ENCODE peak calls at places on chromosomes 16 and 17, in six cellular contexts. M, R, I, L, Q and Z are unnamed samples.

GRCh38 chr17:44911133-44912001 is 3.9 kb downstream of the GFAP start:
- DNase-seq in Q (peak), R (peak), L (no peak), M (no peak), I (peak), Z (no peak)

GRCh38 chr16:49788936-49789335 is 67.0 kb downstream of the ZNF423 start:
- DNase-seq in L (no peak), M (no peak), Q (no peak), I (no peak), R (no peak), Z (no peak)

GRCh38 chr17:40623419-40624217 is 24.0 kb downstream of the SMARCE1 start:
- DNase-seq in I (peak), M (no peak), Q (no peak), R (no peak), L (no peak), Z (no peak)

GRCh38 chr16:2239231-2239675 is 3.0 kb downstream of the DNASE1L2 start:
- DNase-seq in M (no peak), R (no peak), I (no peak), Q (no peak), L (no peak), Z (no peak)

GRCh38 chr16:62700456-62701280 is 664.4 kb upstream of the CDH8 start:
- DNase-seq in L (no peak), R (no peak), I (no peak), Q (no peak), M (no peak), Z (no peak)

GRCh38 chr17:8188408-8188839 is 1.6 kb downstream of the BORCS6 start:
- DNase-seq in I (no peak), L (no peak), R (peak), Q (peak), M (no peak), Z (no peak)

GRCh38 chr16:17757808-17758207 is 287.0 kb upstream of the XYLT1 start:
- DNase-seq in L (no peak), R (no peak), I (no peak), M (no peak), Q (peak), Z (no peak)

GRCh38 chr16:67658849-67659674 is 998 bp downstream of the ACD start:
- DNase-seq in M (no peak), L (no peak), Q (no peak), R (no peak), I (no peak), Z (no peak)

GRCh38 chr17:31254654-31255053 is 42.4 kb downstream of the OMG start:
- DNase-seq in M (no peak), R (no peak), L (no peak), I (no peak), Q (no peak), Z (no peak)

GRCh38 chr16:54462151-54462651 is 175.6 kb upstream of the IRX3 start:
- DNase-seq in M (no peak), Q (no peak), R (no peak), I (no peak), L (no peak), Z (no peak)

GRCh38 chr16:86288716-86289294 is 221.5 kb upstream of the FOXF1 start:
- DNase-seq in R (no peak), I (no peak), Q (no peak), M (no peak), L (no peak), Z (no peak)

GRCh38 chr16:88384222-88385111 is 1.7 kb downstream of the ZNF469 start:
- DNase-seq in L (no peak), R (peak), Q (no peak), M (no peak), I (no peak), Z (no peak)

GRCh38 chr17:27578718-27579085 is 52.3 kb upstream of the LGALS9 start:
- DNase-seq in R (no peak), L (no peak), M (no peak), I (no peak), Q (no peak), Z (no peak)

GRCh38 chr16:28264656-28265055 is 27.7 kb upstream of the SBK1 start:
- DNase-seq in R (no peak), L (no peak), M (no peak), Q (peak), I (no peak), Z (no peak)

GRCh38 chr16:27080870-27081269 is 14.1 kb downstream of the C16orf82 start:
- DNase-seq in I (no peak), M (no peak), L (no peak), R (peak), Q (peak), Z (no peak)

GRCh38 chr16:27761816-27762215 is 211.9 kb downstream of the KATNIP start:
- DNase-seq in Q (no peak), M (no peak), I (no peak), L (no peak), R (no peak), Z (no peak)

GRCh38 chr17:80663783-80664206 is 119.2 kb downstream of the RPTOR start:
- DNase-seq in R (no peak), Q (peak), M (no peak), L (no peak), I (no peak), Z (no peak)

GRCh38 chr16:88007321-88007731 is 56.1 kb downstream of the BANP start:
- DNase-seq in Q (no peak), I (no peak), M (peak), L (no peak), R (peak), Z (no peak)

GRCh38 chr16:79391395-79391794 is 209.1 kb downstream of the MAF start:
- DNase-seq in R (no peak), M (no peak), Q (no peak), I (no peak), L (no peak), Z (no peak)

GRCh38 chr17:9057310-9057709 is 36.0 kb downstream of the NTN1 start:
- DNase-seq in R (peak), Q (no peak), M (no peak), L (no peak), I (no peak), Z (no peak)

GRCh38 chr17:17152385-17152784 is 53.7 kb downstream of the PLD6 start:
- DNase-seq in Q (no peak), L (no peak), R (peak), I (no peak), M (peak), Z (no peak)

GRCh38 chr16:77457046-77457445 is 22.2 kb upstream of the ADAMTS18 start:
- DNase-seq in I (no peak), R (no peak), M (no peak), Q (peak), L (no peak), Z (no peak)

GRCh38 chr17:62821213-62822079 is 13.3 kb upstream of the MARCHF10 start:
- DNase-seq in M (no peak), Q (no peak), R (no peak), I (no peak), L (no peak), Z (no peak)

GRCh38 chr17:81223758-81224122 is 975 bp upstream of the CEP131 start:
- DNase-seq in R (no peak), M (no peak), I (no peak), Q (peak), L (no peak), Z (no peak)

GRCh38 chr17:17685775-17686291 is 4.6 kb downstream of the RAI1 start:
- DNase-seq in R (no peak), I (no peak), Q (peak), L (no peak), M (no peak), Z (no peak)

GRCh38 chr17:45162022-45162687 is 480 bp downstream of the HEXIM2 start:
- DNase-seq in L (no peak), Q (no peak), R (no peak), I (no peak), M (no peak), Z (no peak)

GRCh38 chr16:85757341-85757822 is 6.5 kb upstream of the C16orf74 start:
- DNase-seq in L (no peak), I (peak), R (no peak), M (no peak), Q (no peak), Z (no peak)

GRCh38 chr17:75557075-75557851 is 30.3 kb upstream of the MYO15B start:
- DNase-seq in R (no peak), Q (peak), L (no peak), I (no peak), M (peak), Z (no peak)

GRCh38 chr17:16997514-16998429 is 25.9 kb upstream of the TNFRSF13B start:
- DNase-seq in L (no peak), I (no peak), Q (peak), R (peak), M (no peak), Z (no peak)

GRCh38 chr16:23140082-23140481 is 9.2 kb downstream of the USP31 start:
- DNase-seq in R (no peak), I (no peak), M (no peak), L (no peak), Q (no peak), Z (no peak)

GRCh38 chr16:57972285-57972684 is 1.4 kb upstream of the CNGB1 start:
- DNase-seq in I (no peak), M (no peak), R (no peak), L (no peak), Q (no peak), Z (no peak)

GRCh38 chr16:383326-384020 is 1.7 kb upstream of the PGAP6 start:
- DNase-seq in M (no peak), Q (peak), I (peak), L (no peak), R (peak), Z (no peak)

GRCh38 chr16:66129196-66129595 is 237.3 kb upstream of the CDH5 start:
- DNase-seq in L (no peak), R (no peak), I (no peak), Q (peak), M (no peak), Z (no peak)

GRCh38 chr16:30379165-30379783 is 3.1 kb downstream of the SEPTIN1 start:
- DNase-seq in I (no peak), M (no peak), L (no peak), Q (no peak), R (no peak), Z (no peak)

GRCh38 chr16:86565181-86565631 is 1.4 kb upstream of the FOXC2 start:
- DNase-seq in Q (no peak), M (no peak), I (no peak), R (peak), L (no peak), Z (no peak)

GRCh38 chr17:40779181-40779909 is 3.0 kb downstream of the KRT27 start:
- DNase-seq in M (no peak), Q (peak), I (no peak), L (no peak), R (no peak), Z (no peak)